ENCODE peak calls at places on chromosomes 5 and 9, in ten cellular contexts. I is progenitor cell of endocrine pancreas; T is hippocampal formation; C is CD8-positive, alpha-beta T cell; H is activated CD4-positive, alpha-beta T cell treated with anti-CD3 and anti-CD28 coated beads, Interleukin-2, amount 50 U/mL, for 1 hour; X is iPS-NIHi11; B is amygdala; D is stimulated activated CD8-positive, alpha-beta memory T cell treated with anti-CD3 and anti-CD28 coated beads, Interleukin-2, amount 100 ng/mL, for 48 hours; E is posterior vena cava; K is NCI-H2081. Z is an unnamed sample.

GRCh38 chr5:83015676-83016075 is 61.5 kb downstream of the TMEM167A start:
- DNase-seq in T (no peak), C (no peak), K (no peak), D (no peak), E (no peak), I (no peak), X (no peak), B (no peak), H (no peak), Z (peak)

GRCh38 chr5:72324186-72324825 is 4.1 kb downstream of the PTCD2 start:
- DNase-seq in K (no peak), E (no peak), I (no peak), H (no peak), X (no peak), C (no peak), B (no peak), T (no peak), D (no peak), Z (no peak)

GRCh38 chr5:6544561-6544935 is 88.3 kb downstream of the NSUN2 start:
- DNase-seq in K (no peak), X (no peak), B (no peak), C (no peak), H (no peak), T (no peak), D (no peak), I (no peak), E (no peak), Z (no peak)

GRCh38 chr9:77916410-77916819 is 115.2 kb downstream of the GNAQ start:
- DNase-seq in D (no peak), H (no peak), T (no peak), I (no peak), E (no peak), K (no peak), X (no peak), C (no peak), B (no peak), Z (no peak)

GRCh38 chr9:89533396-89534187 is 35.7 kb upstream of the SEMA4D start:
- DNase-seq in T (no peak), H (no peak), X (no peak), B (peak), I (no peak), C (no peak), K (no peak), E (no peak), D (no peak), Z (no peak)

GRCh38 chr5:149049371-149049781 is 13.5 kb downstream of the SH3TC2 start:
- DNase-seq in K (no peak), I (no peak), T (no peak), B (no peak), E (no peak), D (no peak), C (no peak), X (no peak), H (no peak), Z (no peak)

GRCh38 chr5:15544039-15544438 is 44.1 kb downstream of the FBXL7 start:
- DNase-seq in K (no peak), X (no peak), C (no peak), B (no peak), E (no peak), D (no peak), H (no peak), T (no peak), I (no peak), Z (no peak)

GRCh38 chr5:36630201-36630968 is 24.0 kb downstream of the SLC1A3 start:
- DNase-seq in X (no peak), C (no peak), H (no peak), I (no peak), E (no peak), K (no peak), T (no peak), B (no peak), D (no peak), Z (no peak)

GRCh38 chr9:95055337-95055850 is 262.1 kb downstream of the FANCC start:
- DNase-seq in D (no peak), T (no peak), I (no peak), K (no peak), C (no peak), E (no peak), X (no peak), B (no peak), H (no peak), Z (no peak)

GRCh38 chr5:93705896-93706295 is 35.5 kb downstream of the POU5F2 start:
- DNase-seq in C (no peak), E (no peak), H (no peak), K (no peak), I (no peak), T (no peak), D (no peak), X (no peak), B (no peak), Z (no peak)

GRCh38 chr9:117574099-117574498 is 130.1 kb upstream of the TLR4 start:
- DNase-seq in B (no peak), K (no peak), T (no peak), D (no peak), C (no peak), I (no peak), E (no peak), H (no peak), X (no peak), Z (no peak)

GRCh38 chr9:98154678-98155077 is 35.7 kb upstream of the TRIM14 start:
- DNase-seq in D (no peak), K (no peak), H (no peak), T (no peak), X (no peak), E (no peak), B (no peak), I (no peak), C (no peak), Z (no peak)

GRCh38 chr5:92309336-92309991 is 926.3 kb upstream of the ARRDC3 start:
- DNase-seq in E (no peak), T (peak), D (no peak), I (no peak), H (no peak), K (peak), B (no peak), C (no peak), X (peak), Z (no peak)

GRCh38 chr9:26685857-26686256 is 206.7 kb downstream of the CAAP1 start:
- DNase-seq in X (no peak), C (no peak), E (no peak), T (no peak), B (no peak), D (no peak), K (no peak), I (no peak), H (no peak), Z (no peak)

GRCh38 chr5:79493596-79494343 is 20.2 kb downstream of the HOMER1 start:
- DNase-seq in T (no peak), H (no peak), D (no peak), B (no peak), I (no peak), C (no peak), K (no peak), X (no peak), E (no peak), Z (no peak)

GRCh38 chr9:119044801-119045200 is 324.4 kb downstream of the BRINP1 start:
- DNase-seq in H (no peak), E (no peak), K (no peak), T (no peak), D (no peak), I (no peak), C (no peak), B (no peak), X (no peak), Z (no peak)

GRCh38 chr5:79021753-79022152 is 36.6 kb upstream of the ARSB start:
- DNase-seq in T (no peak), E (no peak), X (no peak), C (no peak), K (no peak), H (no peak), I (no peak), D (no peak), B (no peak), Z (peak)

GRCh38 chr5:133741396-133741795 is 129.1 kb upstream of the FSTL4 start:
- DNase-seq in H (no peak), T (no peak), E (no peak), I (no peak), D (no peak), B (no peak), K (no peak), C (no peak), X (no peak), Z (no peak)

GRCh38 chr5:32170303-32171170 is 3.6 kb downstream of the GOLPH3 start:
- DNase-seq in B (no peak), X (no peak), E (no peak), H (no peak), C (no peak), I (no peak), T (no peak), K (peak), D (no peak), Z (no peak)

GRCh38 chr5:42900734-42901133 is 89.0 kb upstream of the SELENOP start:
- DNase-seq in H (no peak), E (no peak), X (no peak), B (no peak), T (no peak), D (no peak), C (no peak), I (no peak), K (no peak), Z (no peak)

GRCh38 chr9:136438548-136438908 is 1.1 kb downstream of the INPP5E start:
- DNase-seq in C (no peak), X (peak), E (no peak), K (no peak), T (no peak), B (no peak), D (no peak), I (no peak), H (no peak), Z (peak)

GRCh38 chr5:14426521-14426920 is 155.1 kb upstream of the OTULINL start:
- DNase-seq in B (no peak), I (no peak), H (no peak), X (no peak), T (no peak), C (no peak), K (no peak), E (no peak), D (no peak), Z (no peak)

GRCh38 chr5:86143837-86144236 is 473.9 kb upstream of the COX7C start:
- DNase-seq in H (no peak), C (no peak), X (no peak), B (no peak), E (no peak), K (no peak), T (no peak), I (no peak), D (no peak), Z (no peak)

Z was measured in ELF-1.